ENCODE peak calls at places on chromosomes 1 and 21, in seven cellular contexts. F is mammary epithelial cell, E is A549, X is IMR-90, H is endodermal cell, W is breast epithelium, K is AG04450. P is an unnamed sample. For H3K9me3, the result is how much of the 10 kb centered on the place peaks cover.

GRCh38 chr1:59556802-59557548 is 257.8 kb upstream of the HOOK1 start:
- DNase-seq in F (peak), E (no peak), X (no peak), H (no peak), W (peak), K (no peak), P (no peak)

GRCh38 chr1:108314815-108315214 is 70.9 kb upstream of the NBPF4 start:
- DNase-seq in F (no peak), E (no peak), X (no peak), H (no peak), W (no peak), K (no peak), P (no peak)

GRCh38 chr1:201142011-201142853 is 12.0 kb downstream of the TMEM9 start:
- DNase-seq in F (no peak), E (no peak), X (no peak), H (no peak), W (no peak), K (no peak), P (no peak)

GRCh38 chr1:195806060-195806459 is 802.2 kb downstream of the KCNT2 start:
- DNase-seq in F (no peak), E (no peak), X (no peak), H (no peak), W (no peak), K (no peak), P (no peak)

GRCh38 chr1:85125891-85126290 is 74.9 kb downstream of the SYDE2 start:
- DNase-seq in F (no peak), E (no peak), X (no peak), H (no peak), W (no peak), K (no peak), P (no peak)

GRCh38 chr1:41354956-41355355 is 6.3 kb upstream of the FOXO6 start:
- DNase-seq in F (no peak), E (no peak), X (no peak), H (peak), W (no peak), K (no peak), P (no peak)

GRCh38 chr1:230555826-230556225 is 86.5 kb upstream of the COG2 start:
- DNase-seq in F (no peak), E (no peak), X (no peak), H (no peak), W (no peak), K (no peak), P (no peak)

GRCh38 chr1:9143250-9143649 is 14.3 kb upstream of the GPR157 start:
- DNase-seq in F (peak), E (no peak), X (peak), H (no peak), W (peak), K (no peak), P (no peak)

GRCh38 chr1:6260433-6260934 is 414 bp downstream of the GPR153 start:
- DNase-seq in F (peak), E (no peak), X (no peak), H (peak), W (no peak), K (no peak), P (no peak)

GRCh38 chr1:184407816-184408510 is 21.1 kb downstream of the C1orf21 start:
- DNase-seq in F (no peak), E (peak), X (peak), H (no peak), W (no peak), K (no peak), P (no peak)

GRCh38 chr1:15595809-15596730 is 11.2 kb upstream of the AGMAT start:
- DNase-seq in F (no peak), E (no peak), X (no peak), H (no peak), W (no peak), K (no peak), P (no peak)

GRCh38 chr1:164716992-164717703 is 158.2 kb downstream of the PBX1 start:
- DNase-seq in F (peak), E (no peak), X (peak), H (no peak), W (no peak), K (no peak), P (no peak)

GRCh38 chr1:237580726-237581125 is 310.0 kb downstream of the ZP4 start:
- DNase-seq in F (no peak), E (no peak), X (no peak), H (no peak), W (no peak), K (no peak), P (no peak)

GRCh38 chr1:217039926-217040325 is 316.7 kb upstream of the ESRRG start:
- DNase-seq in F (no peak), E (no peak), X (no peak), H (no peak), W (no peak), K (no peak), P (no peak)

GRCh38 chr1:61116421-61116820 is 34.1 kb downstream of the NFIA start:
- DNase-seq in F (no peak), E (peak), X (no peak), H (no peak), W (no peak), K (no peak), P (no peak)

GRCh38 chr1:159991513-159991912 is 37.5 kb upstream of the SLAMF9 start:
- DNase-seq in F (no peak), E (peak), X (peak), H (peak), W (no peak), K (no peak), P (no peak)

GRCh38 chr1:110150330-110151174 is at the start of gene SLC6A17:
- DNase-seq in F (peak), E (peak), X (peak), H (peak), W (no peak), K (no peak), P (no peak)

GRCh38 chr1:201493757-201494617 is 12.9 kb downstream of the CSRP1 start:
- DNase-seq in F (no peak), E (no peak), X (peak), H (no peak), W (peak), K (no peak), P (no peak)

GRCh38 chr1:5709461-5709860 is 282.8 kb downstream of the NPHP4 start:
- DNase-seq in F (no peak), E (no peak), X (no peak), H (peak), W (no peak), K (no peak), P (no peak)

GRCh38 chr21:41183575-41183974 is 15.6 kb downstream of the BACE2 start:
- DNase-seq in F (no peak), E (no peak), X (no peak), H (peak), W (no peak), K (no peak), P (no peak)

GRCh38 chr1:8962812-8963669 is 17.4 kb downstream of the CA6 start:
- DNase-seq in F (no peak), E (peak), X (no peak), H (peak), W (no peak), K (no peak), P (no peak)

GRCh38 chr1:2312196-2312588 is 79.2 kb downstream of the MORN1 start:
- DNase-seq in F (no peak), E (no peak), X (no peak), H (no peak), W (no peak), K (no peak), P (no peak)

GRCh38 chr1:35539073-35539823 is 18.0 kb downstream of the KIAA0319L start:
- DNase-seq in F (peak), E (no peak), X (no peak), H (no peak), W (no peak), K (no peak), P (no peak)

GRCh38 chr1:88104234-88104633 is 579.8 kb upstream of the PKN2 start:
- DNase-seq in F (no peak), E (no peak), X (peak), H (no peak), W (no peak), K (peak), P (no peak)

GRCh38 chr1:211339631-211340041 is 13.0 kb downstream of the TRAF5 start:
- DNase-seq in F (no peak), E (no peak), X (no peak), H (no peak), W (peak), K (no peak), P (no peak)

GRCh38 chr1:159828916-159829634 is 2.4 kb downstream of the SLAMF8 start:
- DNase-seq in F (no peak), E (peak), X (no peak), H (peak), W (no peak), K (no peak), P (no peak)

GRCh38 chr21:32140212-32141008 is 138.4 kb downstream of the MIS18A start:
- DNase-seq in F (no peak), E (no peak), X (no peak), H (peak), W (no peak), K (no peak), P (no peak)

GRCh38 chr1:93597697-93598096 is 83.9 kb downstream of the BCAR3 start:
- DNase-seq in F (peak), E (no peak), X (no peak), H (no peak), W (no peak), K (no peak), P (no peak)

GRCh38 chr1:73401666-73402065 is 796.3 kb downstream of the LRRIQ3 start:
- DNase-seq in F (no peak), E (peak), X (peak), H (peak), W (no peak), K (no peak), P (no peak)

GRCh38 chr1:216293673-216294072 is 129.6 kb downstream of the USH2A start:
- DNase-seq in F (peak), E (no peak), X (peak), H (no peak), W (no peak), K (peak), P (no peak)

GRCh38 chr1:29974345-29974744 is 738.0 kb downstream of the PTPRU start:
- DNase-seq in F (peak), E (peak), X (peak), H (peak), W (no peak), K (peak), P (no peak)

GRCh38 chr21:32994305-32994704 is 31.4 kb upstream of the OLIG2 start:
- DNase-seq in F (no peak), E (no peak), X (peak), H (no peak), W (no peak), K (no peak), P (no peak)

GRCh38 chr1:228059536-228060457 is 22.7 kb upstream of the ARF1 start:
- DNase-seq in F (peak), E (peak), X (no peak), H (peak), W (peak), K (no peak), P (no peak)

GRCh38 chr1:241606544-241606943 is 33.6 kb downstream of the CHML start:
- DNase-seq in F (peak), E (peak), X (no peak), H (no peak), W (no peak), K (no peak), P (no peak)

GRCh38 chr1:53016705-53017104 is 45.3 kb upstream of the PODN start:
- DNase-seq in F (no peak), E (no peak), X (peak), H (no peak), W (no peak), K (no peak), P (no peak)

GRCh38 chr1:42167611-42168396 is 3.3 kb upstream of the GUCA2A start:
- DNase-seq in F (no peak), E (no peak), X (no peak), H (peak), W (no peak), K (no peak), P (no peak)

GRCh38 chr1:218496561-218496960 is 151.4 kb downstream of the TGFB2 start:
- DNase-seq in F (peak), E (peak), X (peak), H (no peak), W (no peak), K (peak), P (no peak)

DNA sequence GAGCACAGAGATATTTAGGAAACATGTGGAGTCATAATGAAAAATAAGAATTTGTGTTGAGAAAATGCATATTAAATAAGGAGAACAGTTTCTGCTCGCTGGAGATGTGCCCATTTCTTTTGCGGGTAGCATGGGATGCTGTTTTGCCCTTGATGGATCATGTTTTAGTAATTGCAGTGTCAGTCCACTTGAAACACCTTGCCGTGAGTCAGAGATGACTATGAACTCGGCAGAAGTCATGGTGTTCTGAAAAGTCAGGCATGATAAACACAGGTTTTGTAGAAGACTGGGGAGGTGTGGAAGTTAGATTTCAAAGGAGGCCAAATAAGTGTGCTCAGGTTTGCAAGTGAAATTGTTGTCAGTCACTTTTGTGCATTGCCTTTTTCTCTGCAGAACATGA is 315.0 kb upstream of the LRRC7 start:
- DNase-seq in F (peak), E (no peak), X (no peak), H (no peak), W (no peak), K (no peak), P (no peak)
- H3K9me3 ChIP-seq in F (under half), E (under half), X (under half), H (under half), W (under half), K (under half), P (under half)

DNA sequence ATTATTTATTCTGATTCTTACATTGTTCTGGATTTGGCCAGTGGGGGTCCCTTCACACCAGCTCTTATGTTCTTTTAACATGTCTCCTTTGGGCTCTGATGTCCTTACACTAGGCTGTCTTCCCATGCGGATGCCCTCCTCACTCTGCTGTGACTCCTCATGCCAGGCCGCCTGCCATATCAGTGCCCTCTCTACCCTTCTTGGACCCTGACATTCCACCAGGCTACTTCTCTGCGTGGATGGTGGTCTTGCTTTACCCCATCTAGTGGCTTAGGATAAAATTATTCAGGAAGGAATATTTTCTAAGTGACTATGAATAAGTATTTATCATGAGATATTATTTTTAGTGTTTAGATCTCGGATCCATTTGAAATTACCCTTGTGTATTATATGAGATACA is 21.2 kb downstream of the ATF6 start:
- DNase-seq in F (no peak), E (no peak), X (no peak), H (no peak), W (no peak), K (no peak), P (no peak)
- TF ChIP-seq CTCF in F (no peak), E (no peak), X (peak), H (peak), W (no peak), K (peak), P (no peak)

GRCh38 chr21:43771698-43772367 is 4.3 kb downstream of the CSTB start:
- DNase-seq in F (no peak), E (no peak), X (no peak), H (no peak), W (no peak), K (no peak), P (no peak)
- H3K4me3 ChIP-seq in F (no peak), E (no peak), X (no peak), H (no peak), W (no peak), K (no peak), P (no peak)

GRCh38 chr21:44741921-44742320 is 30.5 kb upstream of the TSPEAR start:
- DNase-seq in F (no peak), E (no peak), X (no peak), H (no peak), W (no peak), K (no peak), P (no peak)
- H3K9me3 ChIP-seq in F (under half), E (under half), X (under half), H (under half), W (under half), K (under half), P (under half)

DNA sequence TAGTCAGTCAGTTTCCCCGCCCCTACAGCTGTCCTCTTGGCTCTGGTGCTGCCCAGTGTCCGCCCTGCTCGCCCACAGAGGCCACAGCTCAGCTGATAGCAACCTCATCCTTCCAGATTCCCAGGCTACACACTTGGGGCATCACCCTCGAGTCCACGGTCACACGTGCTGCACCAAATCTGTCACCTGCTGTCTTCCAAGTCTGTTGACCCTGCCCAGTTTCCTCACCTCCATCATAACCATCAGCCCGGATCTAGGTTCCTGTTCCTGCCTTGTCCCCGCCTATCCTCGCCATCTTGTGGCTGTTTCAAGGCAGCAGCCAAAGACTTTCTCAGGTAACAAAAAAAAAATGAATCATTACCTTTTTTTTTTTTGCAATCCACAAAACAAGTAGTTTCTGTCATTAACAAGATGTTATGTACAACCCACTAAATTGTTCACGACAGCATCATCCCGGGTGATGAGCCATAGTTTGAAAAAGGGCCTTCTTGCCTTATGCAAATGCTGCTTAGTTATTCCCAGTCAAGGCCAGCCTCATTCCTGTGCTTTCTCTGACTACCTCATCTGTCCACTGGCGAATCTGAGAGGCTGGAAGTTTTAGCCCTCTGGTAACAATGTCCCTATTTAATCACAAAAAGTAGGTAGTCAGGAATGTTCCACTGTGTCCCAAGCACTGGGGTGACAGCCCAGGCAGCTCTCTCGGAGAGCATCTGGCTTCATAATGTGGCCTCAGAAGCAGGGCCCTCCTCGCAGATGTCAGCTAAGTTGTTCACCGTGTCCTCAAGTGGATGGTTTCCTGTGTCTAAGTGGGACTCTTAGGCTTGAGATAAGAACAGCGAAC is 4.9 kb upstream of the MIIP start:
- DNase-seq in F (peak), E (peak), X (peak), H (peak), W (no peak), K (no peak), P (no peak)
- TF ChIP-seq CTCF in F (peak), E (no peak), X (no peak), H (peak), W (no peak), K (peak), P (no peak)

GRCh38 chr1:39178541-39179431 is 25.7 kb upstream of the MACF1 start:
- DNase-seq in F (peak), E (peak), X (peak), H (no peak), W (no peak), K (no peak), P (no peak)
- H3K4me3 ChIP-seq in F (peak), E (no peak), X (no peak), H (no peak), W (no peak), K (peak), P (no peak)

GRCh38 chr1:224554620-224555259 is 61.4 kb upstream of the CNIH3 start:
- DNase-seq in F (no peak), E (no peak), X (no peak), H (no peak), W (no peak), K (no peak), P (no peak)
- H3K9me3 ChIP-seq in F (under half), E (under half), X (under half), H (under half), W (under half), K (under half), P (under half)

GRCh38 chr1:207893737-207894582 is 17.0 kb downstream of the CD34 start:
- DNase-seq in F (no peak), E (no peak), X (no peak), H (no peak), W (no peak), K (no peak), P (no peak)

GRCh38 chr1:207898260-207898659 is 12.7 kb downstream of the CD34 start:
- DNase-seq in F (no peak), E (no peak), X (no peak), H (peak), W (no peak), K (no peak), P (no peak)

GRCh38 chr1:207896547-207896946 is 14.4 kb downstream of the CD34 start:
- DNase-seq in F (no peak), E (no peak), X (no peak), H (no peak), W (no peak), K (no peak), P (no peak)

GRCh38 chr1:207898836-207899235 is 12.1 kb downstream of the CD34 start:
- DNase-seq in F (no peak), E (no peak), X (no peak), H (no peak), W (no peak), K (no peak), P (no peak)

GRCh38 chr1:207897188-207897587 is 13.7 kb downstream of the CD34 start:
- DNase-seq in F (no peak), E (no peak), X (no peak), H (peak), W (no peak), K (no peak), P (no peak)
- TF ChIP-seq CTCF in F (peak), E (peak), X (peak), H (peak), W (no peak), K (peak), P (no peak)

DNA sequence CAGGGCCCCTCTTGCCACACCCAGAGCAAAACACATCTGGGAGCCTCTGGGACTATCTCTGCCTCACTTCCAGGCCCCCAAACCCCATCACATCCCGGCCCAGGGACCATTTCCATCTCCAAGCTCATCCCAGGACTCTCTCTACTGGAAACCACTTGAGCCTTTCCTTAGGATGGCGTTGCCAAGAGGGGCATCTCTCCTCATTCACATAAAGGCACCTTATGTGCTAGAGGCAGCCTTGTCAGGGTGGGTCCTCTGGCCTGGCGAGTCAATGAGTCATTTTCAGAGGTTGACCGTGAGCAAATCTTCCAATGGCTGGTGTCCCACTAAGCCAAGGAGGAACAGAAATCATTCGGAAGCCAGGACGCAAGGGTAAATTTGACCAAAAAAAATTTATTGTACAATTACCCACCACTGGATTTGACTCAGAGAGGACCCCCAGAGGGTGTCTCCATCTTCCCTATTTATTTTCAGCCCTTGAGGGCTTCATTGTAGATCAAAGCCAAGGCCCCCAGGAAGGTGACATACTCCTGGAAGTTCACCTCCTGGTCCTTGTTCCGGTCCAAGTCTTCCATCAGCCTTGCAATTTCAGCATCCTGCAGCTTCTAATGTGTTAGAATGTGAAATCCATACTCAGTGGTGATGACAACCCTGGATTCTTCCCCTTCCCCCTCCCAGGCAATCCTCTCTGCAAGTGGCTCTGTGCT is 1.4 kb downstream of the S100A6 start:
- DNase-seq in F (no peak), E (peak), X (peak), H (no peak), W (no peak), K (no peak), P (no peak)
- H3K4me3 ChIP-seq in F (peak), E (peak), X (peak), H (no peak), W (peak), K (peak), P (peak)